ENCODE peak calls at places on chromosomes 2 and 18, in eight cellular contexts. Q is fibroblast of mammary gland, V is right lobe of liver, I is BJ, W is GM23338, C is kidney, J is cardiac fibroblast, Y is HFF-Myc. P is an unnamed sample.

GRCh38 chr2:60849165-60849564 is 32.2 kb upstream of the REL start:
- DNase-seq in Q (peak), V (no peak), I (no peak), W (no peak), C (no peak), J (peak), Y (no peak), P (no peak)

GRCh38 chr2:148901142-148901541 is 26.1 kb downstream of the KIF5C start:
- DNase-seq in Q (no peak), V (no peak), I (no peak), W (no peak), C (no peak), J (no peak), Y (no peak), P (no peak)

GRCh38 chr2:142178604-142179003 is 47.8 kb upstream of the LRP1B start:
- DNase-seq in Q (no peak), V (no peak), I (no peak), W (no peak), C (no peak), J (no peak), Y (no peak), P (no peak)

GRCh38 chr2:215695876-215696275 is 260.0 kb upstream of the FN1 start:
- DNase-seq in Q (no peak), V (no peak), I (no peak), W (no peak), C (no peak), J (peak), Y (no peak), P (no peak)

GRCh38 chr2:231111987-231112386 is 12.9 kb downstream of the HTR2B start:
- DNase-seq in Q (peak), V (no peak), I (no peak), W (no peak), C (no peak), J (peak), Y (no peak), P (no peak)

GRCh38 chr18:8702668-8703067 is 2.7 kb upstream of the MTCL1 start:
- DNase-seq in Q (no peak), V (no peak), I (no peak), W (no peak), C (no peak), J (no peak), Y (no peak), P (no peak)

GRCh38 chr2:17171446-17172049 is 346.7 kb downstream of the RAD51AP2 start:
- DNase-seq in Q (peak), V (no peak), I (no peak), W (peak), C (no peak), J (peak), Y (no peak), P (no peak)

GRCh38 chr2:43360137-43360536 is 133.7 kb upstream of the ZFP36L2 start:
- DNase-seq in Q (no peak), V (no peak), I (no peak), W (no peak), C (no peak), J (no peak), Y (no peak), P (no peak)

GRCh38 chr2:161237397-161238263 is 70.6 kb upstream of the PSMD14 start:
- DNase-seq in Q (peak), V (peak), I (peak), W (peak), C (peak), J (peak), Y (no peak), P (no peak)

GRCh38 chr18:57621252-57621607 is 406 bp downstream of the NARS1 start:
- DNase-seq in Q (no peak), V (no peak), I (no peak), W (no peak), C (no peak), J (no peak), Y (no peak), P (no peak)

GRCh38 chr2:44934024-44934423 is 7.5 kb upstream of the SIX3 start:
- DNase-seq in Q (no peak), V (no peak), I (no peak), W (peak), C (no peak), J (no peak), Y (no peak), P (no peak)

GRCh38 chr2:36404312-36404711 is 48.7 kb downstream of the CRIM1 start:
- DNase-seq in Q (peak), V (no peak), I (no peak), W (no peak), C (no peak), J (peak), Y (no peak), P (no peak)

GRCh38 chr2:36333350-36334012 is 22.1 kb upstream of the CRIM1 start:
- DNase-seq in Q (no peak), V (no peak), I (no peak), W (peak), C (no peak), J (no peak), Y (no peak), P (no peak)

GRCh38 chr2:73594241-73594640 is 48.0 kb downstream of the NAT8 start:
- DNase-seq in Q (no peak), V (no peak), I (no peak), W (no peak), C (no peak), J (peak), Y (no peak), P (no peak)

GRCh38 chr2:15796543-15796942 is 143.8 kb upstream of the MYCN start:
- DNase-seq in Q (no peak), V (no peak), I (no peak), W (no peak), C (no peak), J (no peak), Y (no peak), P (no peak)

GRCh38 chr2:224520064-224520463 is 65.1 kb downstream of the CUL3 start:
- DNase-seq in Q (peak), V (no peak), I (peak), W (no peak), C (no peak), J (peak), Y (peak), P (peak)

GRCh38 chr2:172896541-172897144 is 161.0 kb downstream of the RAPGEF4 start:
- DNase-seq in Q (no peak), V (no peak), I (no peak), W (no peak), C (no peak), J (no peak), Y (no peak), P (no peak)

GRCh38 chr2:62014102-62014501 is 108.6 kb downstream of the COMMD1 start:
- DNase-seq in Q (peak), V (peak), I (peak), W (peak), C (peak), J (peak), Y (peak), P (peak)

GRCh38 chr2:191451116-191451515 is 205.9 kb downstream of the MYO1B start:
- DNase-seq in Q (no peak), V (no peak), I (no peak), W (no peak), C (no peak), J (no peak), Y (no peak), P (no peak)

GRCh38 chr2:226758886-226759660 is 40.5 kb downstream of the IRS1 start:
- DNase-seq in Q (peak), V (no peak), I (peak), W (no peak), C (no peak), J (peak), Y (peak), P (no peak)

GRCh38 chr2:137261858-137262585 is 496.7 kb downstream of the THSD7B start:
- DNase-seq in Q (no peak), V (no peak), I (no peak), W (peak), C (no peak), J (no peak), Y (no peak), P (no peak)
- H3K4me3 ChIP-seq in Q (no peak), V (no peak), I (no peak), W (peak), C (no peak), J (no peak), Y (no peak), P (no peak)

GRCh38 chr2:201794261-201794660 is 12.1 kb upstream of the CDK15 start:
- DNase-seq in Q (no peak), V (no peak), I (no peak), W (no peak), C (no peak), J (no peak), Y (no peak), P (no peak)

GRCh38 chr2:201797175-201797840 is 9.0 kb upstream of the CDK15 start:
- DNase-seq in Q (peak), V (no peak), I (peak), W (no peak), C (no peak), J (peak), Y (no peak), P (peak)

GRCh38 chr2:201793631-201794030 is 12.7 kb upstream of the CDK15 start:
- DNase-seq in Q (no peak), V (no peak), I (no peak), W (no peak), C (no peak), J (no peak), Y (no peak), P (no peak)

GRCh38 chr2:201796478-201796865 is 9.9 kb upstream of the CDK15 start:
- DNase-seq in Q (no peak), V (no peak), I (no peak), W (no peak), C (no peak), J (no peak), Y (no peak), P (no peak)

GRCh38 chr2:201795608-201796477 is 10.5 kb upstream of the CDK15 start:
- DNase-seq in Q (peak), V (no peak), I (no peak), W (peak), C (no peak), J (peak), Y (no peak), P (no peak)
- TF ChIP-seq CTCF in Q (peak), V (peak), I (peak), W (peak), C (peak), J (peak), Y (peak), P (peak)

GRCh38 chr2:54555318-54555837 is 99.3 kb downstream of the SPTBN1 start:
- DNase-seq in Q (peak), V (peak), I (no peak), W (no peak), C (no peak), J (peak), Y (no peak), P (no peak)
- H3K4me3 ChIP-seq in Q (no peak), V (no peak), I (no peak), W (no peak), C (peak), J (no peak), Y (no peak), P (no peak)

GRCh38 chr2:232438951-232439757 is 16.8 kb upstream of the ALPI start:
- DNase-seq in Q (peak), V (peak), I (no peak), W (no peak), C (peak), J (peak), Y (no peak), P (no peak)
- TF ChIP-seq CTCF in Q (peak), V (peak), I (peak), W (peak), C (peak), J (peak), Y (peak), P (peak)

GRCh38 chr2:176188969-176189665 is 649 bp downstream of the HOXD1 start:
- DNase-seq in Q (no peak), V (no peak), I (no peak), W (peak), C (peak), J (no peak), Y (no peak), P (no peak)
- H3K4me3 ChIP-seq in Q (peak), V (peak), I (no peak), W (peak), C (peak), J (no peak), Y (peak), P (peak)

DNA sequence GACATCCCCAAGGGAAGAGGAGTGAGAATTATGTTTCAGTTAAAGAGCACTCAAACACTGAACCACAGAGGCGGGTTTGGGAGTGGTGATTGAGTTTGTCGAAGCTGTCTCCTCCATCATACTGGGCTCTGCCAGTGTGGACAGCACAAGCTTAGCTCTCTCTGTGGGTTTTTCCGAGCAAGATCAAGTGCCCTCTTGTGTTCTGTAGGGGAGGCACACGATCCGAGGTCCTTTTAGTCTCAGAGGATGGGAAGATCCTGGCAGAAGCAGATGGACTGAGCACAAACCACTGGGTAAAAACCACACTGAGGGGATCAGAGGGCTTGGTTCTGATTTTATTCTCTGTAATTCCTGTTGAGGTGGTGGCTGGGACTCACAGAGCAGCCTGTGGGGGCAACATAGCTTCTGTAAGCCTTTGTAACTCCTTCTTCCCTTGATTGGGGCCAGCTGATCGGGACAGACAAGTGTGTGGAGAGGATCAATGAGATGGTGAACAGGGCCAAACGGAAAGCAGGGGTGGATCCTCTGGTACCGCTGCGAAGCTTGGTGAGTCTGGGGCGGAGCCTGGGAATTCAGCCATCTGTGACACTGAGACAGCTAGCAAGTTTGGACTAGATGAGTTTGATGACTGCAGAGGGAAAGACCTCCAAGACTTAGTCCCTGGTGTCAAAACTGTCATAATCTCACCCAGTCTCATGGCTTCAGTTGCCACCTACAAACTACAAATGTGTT is 2.0 kb downstream of the NAGK start:
- DNase-seq in Q (peak), V (no peak), I (no peak), W (peak), C (no peak), J (peak), Y (no peak), P (no peak)
- TF ChIP-seq CTCF in Q (peak), V (peak), I (peak), W (peak), C (peak), J (peak), Y (peak), P (peak)